ENCODE peak calls at places on chromosomes 2 and 18, in four cellular contexts. L, U, O and Z are unnamed samples.

GRCh38 chr2:176107731-176108181 is 676 bp downstream of the HOXD11 start:
- DNase-seq in L (no peak), O (no peak), U (peak; percentile 29), Z (no peak)

GRCh38 chr2:130759906-130760753 is 4.8 kb downstream of the AMER3 start:
- DNase-seq in O (peak; percentile 11), U (no peak), L (no peak), Z (no peak)

GRCh38 chr2:186780701-186781316 is 68.2 kb downstream of the ZSWIM2 start:
- DNase-seq in L (no peak), U (no peak), O (peak; percentile 57), Z (no peak)

GRCh38 chr2:218387369-218388194 is 5.5 kb downstream of the SLC11A1 start:
- DNase-seq in L (no peak), O (peak; percentile 84), U (no peak), Z (no peak)

GRCh38 chr2:157441072-157441454 is 2.8 kb downstream of the CYTIP start:
- DNase-seq in L (no peak), O (peak; percentile 32), U (no peak), Z (no peak)

GRCh38 chr18:30945769-30946168 is 96.8 kb downstream of the DSC3 start:
- DNase-seq in U (no peak), O (peak; percentile 36), L (no peak), Z (no peak)

GRCh38 chr2:170276926-170277571 is 99.1 kb downstream of the MYO3B start:
- DNase-seq in O (no peak), L (no peak), U (no peak), Z (no peak)

GRCh38 chr2:146734042-146734715 is 1110.7 kb upstream of the ACVR2A start:
- DNase-seq in L (no peak), U (no peak), O (peak; percentile 60), Z (no peak)

GRCh38 chr2:236720974-236721600 is 151.5 kb downstream of the ACKR3 start:
- DNase-seq in U (no peak), L (no peak), O (peak; percentile 90), Z (no peak)

GRCh38 chr2:6103372-6103771 is 411.2 kb downstream of the SOX11 start:
- DNase-seq in L (no peak), O (no peak), U (no peak), Z (no peak)

GRCh38 chr18:45328271-45328670 is 287.0 kb upstream of the SLC14A2 start:
- DNase-seq in U (no peak), O (no peak), L (no peak), Z (no peak)

GRCh38 chr18:49178736-49179135 is 228.0 kb upstream of the SMAD7 start:
- DNase-seq in O (peak; percentile 39), L (no peak), U (no peak), Z (no peak)

GRCh38 chr2:107009275-107009674 is 123.3 kb upstream of the ST6GAL2 start:
- DNase-seq in U (no peak), O (no peak), L (no peak), Z (no peak)

GRCh38 chr2:157732596-157732995 is 103.9 kb upstream of the ACVR1C start:
- DNase-seq in U (no peak), L (no peak), O (no peak), Z (no peak)

GRCh38 chr18:80137976-80138375 is 28.9 kb downstream of the ADNP2 start:
- DNase-seq in U (no peak), L (no peak), O (no peak), Z (no peak)

GRCh38 chr2:134137182-134137595 is 116.7 kb upstream of the MGAT5 start:
- DNase-seq in O (peak; percentile 94), L (no peak), U (no peak), Z (no peak)

GRCh38 chr2:18346364-18346763 is 214.1 kb downstream of the RDH14 start:
- DNase-seq in L (no peak), O (peak; percentile 19), U (no peak), Z (no peak)

GRCh38 chr2:234490239-234491074 is 6.4 kb downstream of the ARL4C start:
- DNase-seq in L (no peak), O (no peak), U (no peak), Z (no peak)

GRCh38 chr2:23287250-23287704 is 97.7 kb upstream of the KLHL29 start:
- DNase-seq in O (peak; percentile 40), U (no peak), L (peak; percentile 56), Z (no peak)

GRCh38 chr2:196821195-196821594 is 12.0 kb upstream of the C2orf66 start:
- DNase-seq in O (peak; percentile 37), L (no peak), U (no peak), Z (no peak)
- TF ChIP-seq CTCF in O (no peak), L (no peak), U (no peak), Z (no peak)

GRCh38 chr2:74261204-74261864 is 62.9 kb downstream of the MTHFD2 start:
- DNase-seq in U (no peak), O (peak; percentile 50), L (no peak), Z (no peak)
- TF ChIP-seq CTCF in U (no peak), O (peak; percentile 58), L (peak; percentile 66), Z (no peak)

GRCh38 chr2:103167599-103167998 is 405.8 kb downstream of the TMEM182 start:
- DNase-seq in L (no peak), U (no peak), O (no peak), Z (no peak)

GRCh38 chr2:103169856-103170255 is 408.0 kb downstream of the TMEM182 start:
- DNase-seq in U (no peak), O (no peak), L (no peak), Z (no peak)

GRCh38 chr2:103166406-103167324 is 404.8 kb downstream of the TMEM182 start:
- DNase-seq in U (no peak), O (no peak), L (no peak), Z (no peak)

GRCh38 chr2:103161456-103162289 is 399.8 kb downstream of the TMEM182 start:
- DNase-seq in U (no peak), O (peak; percentile 69), L (peak; percentile 14), Z (peak; percentile 40)

DNA sequence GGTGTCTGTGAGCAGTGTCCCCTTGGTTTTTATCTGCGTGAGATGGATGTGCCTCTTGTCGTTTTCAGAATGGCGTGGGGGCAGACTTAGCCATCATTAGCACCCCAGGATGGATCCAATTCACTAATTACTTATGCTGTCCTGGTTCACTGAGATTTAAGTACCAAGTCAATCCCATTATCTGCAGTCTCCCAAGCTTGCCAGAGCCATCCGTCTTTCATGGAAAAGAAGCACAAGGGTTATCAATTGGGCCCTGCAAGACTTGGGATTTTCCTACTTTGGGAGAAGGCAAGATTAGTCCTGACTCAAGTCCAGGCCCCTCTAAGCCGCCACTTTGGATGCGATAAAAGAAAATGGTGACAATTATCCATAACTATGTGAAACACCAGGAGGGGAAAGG is 404.0 kb downstream of the TMEM182 start:
- DNase-seq in O (no peak), L (no peak), U (no peak), Z (no peak)
- TF ChIP-seq CTCF in O (no peak), L (no peak), U (no peak), Z (no peak)

DNA sequence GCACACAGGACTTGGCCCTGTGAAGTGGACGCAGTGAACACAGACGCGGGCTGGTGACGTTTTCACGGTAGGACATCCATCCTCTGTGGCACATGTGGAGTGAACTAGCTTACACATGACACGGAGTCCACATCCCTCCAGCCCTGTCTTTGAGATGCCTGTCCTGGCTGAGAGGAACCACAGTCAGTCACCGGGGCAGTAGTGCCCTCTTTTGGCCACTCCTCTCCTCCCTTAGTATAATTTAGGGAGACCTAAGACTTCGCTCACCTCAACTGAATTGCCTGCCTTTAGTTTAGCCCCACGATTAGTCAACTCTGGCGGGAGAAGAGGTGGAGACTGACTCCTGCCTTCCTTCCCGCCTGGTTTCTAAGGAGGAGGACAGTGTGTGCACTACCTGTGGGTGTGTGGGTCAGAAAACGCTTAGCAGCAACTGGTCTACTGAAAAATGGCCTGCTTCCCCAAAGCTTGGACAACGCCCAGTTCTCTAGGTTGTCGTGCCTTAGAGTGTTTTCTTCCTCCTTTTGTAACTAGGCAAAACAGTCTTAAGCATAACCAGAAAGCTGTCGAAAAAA is 70.6 kb downstream of the MBP start:
- DNase-seq in O (peak; percentile 70), L (no peak), U (no peak), Z (no peak)
- TF ChIP-seq CTCF in O (peak; percentile 12), L (no peak), U (no peak), Z (no peak)

GRCh38 chr2:26465266-26465925 is 12.5 kb downstream of the OTOF start:
- DNase-seq in U (no peak), L (no peak), O (no peak), Z (no peak)

GRCh38 chr2:26462100-26462499 is 15.8 kb downstream of the OTOF start:
- DNase-seq in U (no peak), L (no peak), O (no peak), Z (no peak)

GRCh38 chr2:26464390-26465265 is 13.3 kb downstream of the OTOF start:
- DNase-seq in L (no peak), O (no peak), U (no peak), Z (no peak)

GRCh38 chr2:26462511-26463251 is 15.2 kb downstream of the OTOF start:
- DNase-seq in L (peak; percentile 29), O (peak; percentile 66), U (no peak), Z (peak; percentile 43)

GRCh38 chr2:26463252-26464207 is 14.4 kb downstream of the OTOF start:
- DNase-seq in L (no peak), O (no peak), U (no peak), Z (no peak)
- TF ChIP-seq CTCF in L (no peak), O (no peak), U (no peak), Z (no peak)

GRCh38 chr2:98518106-98518505 is 73.4 kb downstream of the INPP4A start:
- DNase-seq in L (no peak), O (peak; percentile 24), U (peak; percentile 64), Z (no peak)
- TF ChIP-seq CTCF in L (peak; percentile 4), O (peak; percentile 25), U (peak; percentile 87), Z (peak; percentile 46)

GRCh38 chr2:116952254-116952653 is 862.2 kb upstream of the DDX18 start:
- DNase-seq in O (peak; percentile 17), L (no peak), U (no peak), Z (no peak)
- TF ChIP-seq CTCF in O (peak; percentile 33), L (no peak), U (no peak), Z (peak; percentile 53)

DNA sequence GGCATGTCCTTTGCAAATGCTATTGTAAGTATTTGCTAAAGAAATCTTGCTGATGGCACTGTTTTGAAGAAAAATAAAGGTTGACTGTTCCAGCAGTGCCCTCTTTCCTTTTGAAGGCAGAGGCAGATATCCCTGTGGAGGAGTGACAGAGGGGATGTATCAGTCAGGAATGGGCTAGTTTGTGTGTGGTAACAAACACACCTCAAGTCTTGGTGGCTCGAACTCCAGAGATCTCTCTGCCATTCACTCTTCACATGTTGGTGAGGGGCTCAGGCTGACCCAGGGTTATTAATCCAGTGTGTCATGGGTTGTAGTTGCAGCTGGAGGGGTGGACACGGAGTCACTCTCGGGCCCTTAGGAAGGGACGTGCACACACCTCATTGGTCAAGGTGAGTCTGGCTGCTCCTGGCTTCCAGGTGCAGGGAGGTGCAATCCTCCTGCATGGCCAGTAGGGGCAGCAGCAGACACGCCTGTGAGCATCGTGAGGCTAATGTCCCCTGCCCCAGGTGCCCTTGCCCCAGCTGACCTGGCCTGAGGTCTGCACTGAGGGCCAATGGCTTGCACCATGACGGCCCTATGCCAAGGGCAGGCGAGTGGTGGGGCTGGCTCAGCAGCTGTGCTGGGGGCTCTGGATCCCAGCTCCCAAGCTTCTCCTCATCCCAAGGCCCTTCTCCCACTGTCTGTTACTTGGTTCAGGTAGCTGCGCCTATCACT is 146.5 kb downstream of the ASB1 start:
- DNase-seq in U (no peak), L (no peak), O (no peak), Z (no peak)
- TF ChIP-seq CTCF in U (peak; percentile 30), L (peak; percentile 50), O (peak; percentile 42), Z (peak; percentile 62)